ENCODE peak calls at places on chromosomes 13 and 19, in eight cellular contexts. I is fibroblast of lung; F is cardiac muscle cell; X is CD4-positive, alpha-beta T cell; U is brain microvascular endothelial cell; C is gastrocnemius medialis; A is heart right ventricle; K is H9. G is an unnamed sample.

GRCh38 chr19:6056282-6056741 is 54.0 kb downstream of the RFX2 start:
- DNase-seq in I (no peak), F (no peak), X (no peak), U (no peak), C (no peak), A (no peak), K (no peak), G (no peak)

GRCh38 chr19:42352216-42352892 is 26.9 kb downstream of the MEGF8 start:
- DNase-seq in I (no peak), F (no peak), X (no peak), U (peak), C (no peak), A (no peak), K (no peak), G (no peak)

GRCh38 chr13:38662362-38662761 is 24.5 kb upstream of the FREM2 start:
- DNase-seq in I (peak), F (peak), X (no peak), U (peak), C (no peak), A (no peak), K (no peak), G (no peak)

GRCh38 chr13:79070343-79070974 is 335.6 kb downstream of the RBM26 start:
- DNase-seq in I (no peak), F (no peak), X (no peak), U (no peak), C (no peak), A (no peak), K (no peak), G (no peak)

GRCh38 chr13:114063545-114064515 is 68.6 kb downstream of the RASA3 start:
- DNase-seq in I (peak), F (peak), X (no peak), U (no peak), C (peak), A (peak), K (no peak), G (no peak)

GRCh38 chr19:41821003-41821735 is 23.3 kb downstream of the LYPD4 start:
- DNase-seq in I (peak), F (peak), X (peak), U (peak), C (no peak), A (no peak), K (peak), G (peak)

GRCh38 chr13:98252931-98253470 is 75.9 kb upstream of the RNF113B start:
- DNase-seq in I (peak), F (peak), X (no peak), U (peak), C (no peak), A (no peak), K (no peak), G (peak)

GRCh38 chr13:45340422-45341033 is 455 bp downstream of the TPT1 start:
- DNase-seq in I (peak), F (peak), X (peak), U (peak), C (peak), A (peak), K (peak), G (peak)

GRCh38 chr19:16920816-16921529 is 32.2 kb downstream of the F2RL3 start:
- DNase-seq in I (peak), F (peak), X (no peak), U (peak), C (no peak), A (no peak), K (no peak), G (peak)

GRCh38 chr19:33640773-33641172 is 19.0 kb downstream of the CHST8 start:
- DNase-seq in I (no peak), F (no peak), X (no peak), U (no peak), C (no peak), A (no peak), K (peak), G (no peak)

GRCh38 chr19:33261511-33262192 is 36.0 kb upstream of the SLC7A10 start:
- DNase-seq in I (no peak), F (no peak), X (no peak), U (no peak), C (no peak), A (no peak), K (no peak), G (no peak)

GRCh38 chr13:40974460-40975407 is 44.4 kb downstream of the ELF1 start:
- DNase-seq in I (peak), F (peak), X (no peak), U (peak), C (no peak), A (no peak), K (peak), G (no peak)

GRCh38 chr19:6417713-6418561 is 6.7 kb downstream of the KHSRP start:
- DNase-seq in I (peak), F (peak), X (no peak), U (no peak), C (no peak), A (no peak), K (no peak), G (no peak)

GRCh38 chr13:31824705-31825512 is 85.6 kb downstream of the RXFP2 start:
- DNase-seq in I (peak), F (peak), X (no peak), U (peak), C (no peak), A (peak), K (no peak), G (no peak)

GRCh38 chr13:111184685-111185401 is 69.7 kb downstream of the ARHGEF7 start:
- DNase-seq in I (no peak), F (peak), X (no peak), U (peak), C (peak), A (peak), K (no peak), G (no peak)

GRCh38 chr19:47123406-47123805 is 7.2 kb upstream of the SAE1 start:
- DNase-seq in I (no peak), F (no peak), X (no peak), U (no peak), C (no peak), A (no peak), K (no peak), G (no peak)

GRCh38 chr13:107846642-107847041 is 368.7 kb downstream of the LIG4 start:
- DNase-seq in I (no peak), F (no peak), X (no peak), U (no peak), C (no peak), A (no peak), K (no peak), G (no peak)

GRCh38 chr13:50535050-50535449 is 308.4 kb downstream of the DLEU7 start:
- DNase-seq in I (no peak), F (no peak), X (no peak), U (no peak), C (no peak), A (no peak), K (no peak), G (no peak)

GRCh38 chr13:40221460-40222201 is 444.8 kb downstream of the FOXO1 start:
- DNase-seq in I (peak), F (peak), X (peak), U (peak), C (peak), A (no peak), K (no peak), G (no peak)

GRCh38 chr19:33796164-33797100 is at the start of gene KCTD15:
- DNase-seq in I (peak), F (peak), X (no peak), U (no peak), C (no peak), A (no peak), K (peak), G (no peak)

GRCh38 chr19:32622002-32622401 is 41.0 kb downstream of the PDCD5 start:
- DNase-seq in I (no peak), F (no peak), X (no peak), U (no peak), C (no peak), A (no peak), K (no peak), G (no peak)

GRCh38 chr13:44842158-44842557 is 147.1 kb downstream of the NUFIP1 start:
- DNase-seq in I (peak), F (peak), X (no peak), U (no peak), C (no peak), A (no peak), K (no peak), G (no peak)

GRCh38 chr13:51822106-51822840 is 18.3 kb upstream of the DHRS12 start:
- DNase-seq in I (no peak), F (no peak), X (no peak), U (no peak), C (no peak), A (no peak), K (no peak), G (no peak)

GRCh38 chr13:29621401-29621800 is 25.9 kb upstream of the SLC7A1 start:
- DNase-seq in I (no peak), F (no peak), X (no peak), U (peak), C (no peak), A (no peak), K (no peak), G (no peak)

GRCh38 chr19:42108527-42109389 is 23.5 kb downstream of the POU2F2 start:
- DNase-seq in I (peak), F (peak), X (peak), U (peak), C (peak), A (peak), K (peak), G (peak)

GRCh38 chr13:24207841-24208240 is 47.3 kb downstream of the SPATA13 start:
- DNase-seq in I (no peak), F (no peak), X (no peak), U (no peak), C (no peak), A (no peak), K (no peak), G (no peak)

GRCh38 chr19:50413096-50413495 is 5.6 kb upstream of the SPIB start:
- DNase-seq in I (no peak), F (no peak), X (no peak), U (no peak), C (no peak), A (no peak), K (no peak), G (no peak)

GRCh38 chr13:40666905-40667621 is 622 bp upstream of the FOXO1 start:
- DNase-seq in I (no peak), F (no peak), X (peak), U (no peak), C (peak), A (peak), K (no peak), G (peak)

GRCh38 chr19:8361921-8362793 is 1.8 kb upstream of the ANGPTL4 start:
- DNase-seq in I (peak), F (peak), X (no peak), U (peak), C (peak), A (peak), K (no peak), G (peak)

GRCh38 chr19:49847731-49848696 is 2.9 kb upstream of the PTOV1 start:
- DNase-seq in I (peak), F (peak), X (no peak), U (peak), C (no peak), A (no peak), K (no peak), G (peak)

GRCh38 chr13:34346626-34347025 is 528.7 kb downstream of the RFC3 start:
- DNase-seq in I (no peak), F (no peak), X (no peak), U (no peak), C (no peak), A (no peak), K (no peak), G (no peak)

GRCh38 chr13:104597554-104598240 is 1531.5 kb upstream of the SLC10A2 start:
- DNase-seq in I (peak), F (no peak), X (no peak), U (no peak), C (no peak), A (no peak), K (no peak), G (no peak)

GRCh38 chr13:80131204-80131603 is 209.7 kb downstream of the SPRY2 start:
- DNase-seq in I (peak), F (peak), X (no peak), U (peak), C (peak), A (peak), K (peak), G (peak)

GRCh38 chr19:17235618-17236413 is 9.8 kb downstream of the OCEL1 start:
- DNase-seq in I (peak), F (peak), X (peak), U (peak), C (no peak), A (no peak), K (peak), G (peak)

GRCh38 chr13:45501175-45501526 is 36.4 kb downstream of the COG3 start:
- DNase-seq in I (no peak), F (no peak), X (no peak), U (no peak), C (no peak), A (no peak), K (no peak), G (no peak)

GRCh38 chr19:2226840-2227360 is 9.2 kb downstream of the PLEKHJ1 start:
- DNase-seq in I (no peak), F (no peak), X (no peak), U (no peak), C (no peak), A (no peak), K (no peak), G (no peak)

GRCh38 chr19:50358483-50359431 is 6.7 kb downstream of the NAPSA start:
- DNase-seq in I (peak), F (peak), X (peak), U (no peak), C (no peak), A (peak), K (no peak), G (peak)

GRCh38 chr19:3115916-3116602 is 19.8 kb upstream of the GNA15 start:
- DNase-seq in I (no peak), F (no peak), X (no peak), U (no peak), C (no peak), A (no peak), K (peak), G (no peak)

GRCh38 chr19:19662866-19663291 is 597 bp downstream of the ATP13A1 start:
- DNase-seq in I (no peak), F (peak), X (no peak), U (no peak), C (no peak), A (no peak), K (no peak), G (no peak)

GRCh38 chr19:4122480-4122879 is 1.4 kb downstream of the MAP2K2 start:
- DNase-seq in I (no peak), F (no peak), X (no peak), U (no peak), C (no peak), A (no peak), K (no peak), G (no peak)
- H3K27ac ChIP-seq in I (peak), F (no peak), X (peak), U (no peak), C (peak), A (peak), K (no peak), G (peak)

DNA sequence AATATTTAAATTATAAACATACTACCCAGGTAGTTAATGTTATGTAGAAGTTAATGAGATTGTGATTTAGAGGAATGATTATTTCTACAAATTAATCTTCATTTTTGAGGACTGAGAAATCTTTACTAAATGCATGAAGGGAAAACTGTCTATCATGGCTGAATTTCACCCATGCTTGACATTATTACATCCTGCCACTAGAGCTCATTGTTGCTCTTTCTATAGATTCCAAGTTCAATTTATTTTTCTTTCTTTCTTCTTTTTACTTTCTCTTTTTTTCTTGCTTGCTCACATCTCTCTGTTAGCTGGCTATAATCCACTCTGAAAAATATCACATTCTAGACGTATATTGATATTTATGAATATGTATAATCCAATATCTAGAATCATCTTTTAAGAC is 505.0 kb upstream of the KLHL1 start:
- DNase-seq in I (peak), F (peak), X (no peak), U (no peak), C (no peak), A (no peak), K (no peak), G (no peak)
- TF ChIP-seq CTCF in I (peak), F (no peak), X (no peak), U (no peak), C (no peak), A (peak), K (peak), G (no peak)

GRCh38 chr19:10269333-10270179 is 1.4 kb upstream of the ICAM1 start:
- DNase-seq in I (peak), F (peak), X (peak), U (peak), C (peak), A (peak), K (peak), G (peak)
- H3K27ac ChIP-seq in I (no peak), F (no peak), X (peak), U (peak), C (peak), A (peak), K (no peak), G (no peak)

GRCh38 chr19:27774337-27774736 is 1438.6 kb downstream of the UQCRFS1 start:
- DNase-seq in I (no peak), F (no peak), X (no peak), U (no peak), C (no peak), A (no peak), K (peak), G (no peak)
- TF ChIP-seq CTCF in I (peak), F (peak), X (no peak), U (peak), C (no peak), A (no peak), K (peak), G (no peak)

DNA sequence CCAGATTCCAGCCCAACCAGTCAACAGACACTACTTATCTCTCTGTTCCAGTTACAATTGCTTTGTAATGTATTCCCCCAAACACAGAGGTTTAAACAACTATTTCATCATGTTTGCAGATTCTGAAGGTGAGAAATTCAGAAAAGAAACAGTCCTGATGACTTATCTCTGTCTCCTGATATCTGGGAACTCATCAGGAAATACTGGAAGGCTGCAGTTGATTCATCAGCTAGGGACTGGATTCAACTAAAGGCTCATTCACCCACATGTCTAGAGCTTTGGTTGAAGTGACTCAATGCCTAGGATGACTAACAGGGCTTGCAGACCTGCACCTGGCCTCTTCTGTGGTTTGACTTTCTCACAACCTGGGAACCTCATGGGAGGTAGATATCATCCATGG is 56.6 kb upstream of the GPC6 start:
- DNase-seq in I (peak), F (peak), X (no peak), U (peak), C (no peak), A (no peak), K (no peak), G (peak)
- H3K27ac ChIP-seq in I (no peak), F (no peak), X (no peak), U (peak), C (no peak), A (no peak), K (no peak), G (no peak)

DNA sequence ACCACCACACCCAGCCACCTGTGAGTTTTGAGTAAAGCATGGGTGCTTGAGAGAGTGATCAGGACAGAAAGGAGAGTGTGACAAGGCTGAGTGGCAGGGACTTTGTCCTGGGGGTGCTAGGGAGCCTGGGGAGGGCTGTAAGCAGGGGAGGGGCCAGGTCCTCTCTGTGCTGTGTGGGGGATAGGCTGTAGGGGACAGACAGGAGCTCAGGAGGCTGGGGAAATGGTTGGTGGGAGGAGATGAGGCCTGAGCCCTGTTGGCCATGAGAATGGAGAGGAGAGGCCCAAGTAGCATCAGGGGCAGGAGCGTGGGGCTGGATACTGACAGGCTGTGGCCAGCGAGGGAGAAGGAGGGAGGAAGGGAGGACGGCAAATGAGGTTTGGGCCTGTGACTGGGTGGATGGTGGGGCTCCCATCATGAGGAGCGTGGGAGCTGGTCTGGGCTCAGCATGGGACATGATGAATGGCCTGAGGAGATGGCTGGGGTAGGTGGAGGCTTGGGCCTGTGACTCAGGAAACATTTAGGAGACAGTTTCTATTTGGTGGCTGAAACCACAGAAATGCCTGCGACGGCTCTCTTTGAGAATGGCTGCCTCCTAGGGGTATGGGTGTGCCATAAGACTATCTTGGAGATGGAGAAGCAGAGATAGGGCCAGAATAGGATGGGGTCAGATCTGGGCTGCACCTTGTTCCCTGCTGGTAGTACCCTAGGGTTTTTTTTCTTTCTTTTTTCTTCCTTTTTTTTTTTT is 25.0 kb downstream of the GRIN2D start:
- DNase-seq in I (no peak), F (peak), X (no peak), U (no peak), C (no peak), A (no peak), K (peak), G (no peak)
- TF ChIP-seq CTCF in I (peak), F (no peak), X (no peak), U (peak), C (no peak), A (no peak), K (peak), G (no peak)

DNA sequence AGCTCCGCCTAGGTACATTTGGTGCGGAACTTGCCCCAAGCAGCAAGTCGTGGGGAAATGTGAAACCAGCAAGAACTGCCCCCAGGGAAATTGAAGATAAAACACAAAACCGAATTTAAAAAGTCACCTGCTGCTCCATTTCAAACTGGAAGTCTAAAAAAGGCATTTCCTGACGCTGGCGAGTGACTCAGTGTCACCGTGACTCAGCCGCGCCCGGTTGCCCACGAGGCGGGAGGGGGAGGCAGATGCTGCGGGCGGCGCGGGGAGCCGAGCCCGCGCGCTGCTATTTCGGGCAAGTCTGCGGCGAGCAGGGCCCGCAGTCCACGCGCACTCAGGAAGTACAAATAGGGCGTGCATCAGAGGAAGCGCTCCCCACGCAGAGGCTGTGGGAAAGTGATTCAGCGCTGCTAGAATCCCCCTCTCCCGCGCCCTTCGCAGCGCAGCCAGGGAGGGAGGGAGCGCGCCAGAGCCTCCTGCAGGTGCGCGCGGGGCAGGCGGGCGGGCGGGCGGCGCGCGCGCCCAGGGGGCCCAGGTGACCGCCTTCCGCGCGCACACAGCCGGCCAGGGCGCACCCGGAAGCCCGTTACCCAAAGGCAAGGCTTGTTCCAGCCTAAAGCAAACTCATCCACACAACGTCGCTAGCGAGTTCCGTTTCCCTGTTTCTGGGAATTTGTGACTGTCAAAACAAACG is 168.8 kb downstream of the COL4A1 start:
- DNase-seq in I (peak), F (peak), X (no peak), U (peak), C (peak), A (peak), K (peak), G (peak)
- H3K27ac ChIP-seq in I (peak), F (no peak), X (no peak), U (peak), C (peak), A (peak), K (no peak), G (peak)

G was measured in RWPE1.